ENCODE peak calls at places on chromosomes 3 and 15, in nine cellular contexts. K is RKO, A is aorta, T is stromal cell of bone marrow, S is BJ, B is WTC11, I is HEK293T, Q is mammary epithelial cell, L is glutamatergic neuron. E is an unnamed sample.

GRCh38 chr3:130831716-130832400 is 62.0 kb upstream of the ATP2C1 start:
- DNase-seq in S (no peak), T (no peak), Q (no peak), K (no peak), A (no peak), B (peak), I (peak), L (peak), E (no peak)

GRCh38 chr3:65196663-65197062 is 508.9 kb upstream of the ADAMTS9 start:
- DNase-seq in B (no peak), A (no peak), T (no peak), I (no peak), K (no peak), S (no peak), Q (no peak), L (no peak), E (no peak)

GRCh38 chr3:130925628-130926027 is 31.7 kb downstream of the ATP2C1 start:
- DNase-seq in S (no peak), K (no peak), L (no peak), Q (no peak), I (no peak), B (no peak), T (no peak), A (no peak), E (peak)

GRCh38 chr3:79052054-79052681 is 715.6 kb downstream of the ROBO1 start:
- DNase-seq in B (peak), T (no peak), Q (no peak), S (no peak), K (no peak), L (peak), I (no peak), A (no peak), E (no peak)

GRCh38 chr3:156161172-156161571 is 40.8 kb downstream of the KCNAB1 start:
- DNase-seq in L (no peak), I (peak), A (no peak), T (no peak), S (no peak), Q (no peak), B (no peak), K (no peak), E (no peak)

GRCh38 chr15:49904296-49904695 is 214.7 kb downstream of the ATP8B4 start:
- DNase-seq in T (peak), S (no peak), K (no peak), A (no peak), I (no peak), L (no peak), Q (no peak), B (no peak), E (no peak)

GRCh38 chr3:50536471-50537180 is 30.9 kb downstream of the C3orf18 start:
- DNase-seq in B (no peak), L (no peak), K (no peak), A (no peak), Q (peak), I (no peak), T (no peak), S (no peak), E (no peak)

GRCh38 chr15:75235051-75235673 is 23.0 kb upstream of the GOLGA6C start:
- DNase-seq in K (no peak), B (peak), I (no peak), S (no peak), T (no peak), A (no peak), Q (no peak), L (peak), E (no peak)

GRCh38 chr3:21839592-21839991 is 88.6 kb upstream of the ZNF385D start:
- DNase-seq in A (no peak), K (peak), T (peak), I (peak), L (no peak), Q (peak), B (peak), S (peak), E (peak)

GRCh38 chr15:40333922-40334492 is 6.7 kb downstream of the CCDC9B start:
- DNase-seq in T (peak), K (no peak), Q (no peak), L (no peak), B (no peak), A (peak), I (no peak), S (no peak), E (no peak)

GRCh38 chr3:14491396-14492190 is 48.5 kb downstream of the GRIP2 start:
- DNase-seq in K (no peak), A (peak), B (no peak), I (no peak), S (no peak), Q (no peak), T (no peak), L (peak), E (no peak)

GRCh38 chr3:97612632-97613031 is 151.9 kb upstream of the ARL6 start:
- DNase-seq in T (no peak), K (no peak), S (no peak), Q (no peak), L (no peak), B (no peak), I (no peak), A (no peak), E (no peak)

GRCh38 chr3:16106050-16106449 is 68.4 kb upstream of the GALNT15 start:
- DNase-seq in Q (no peak), S (no peak), T (no peak), L (no peak), A (no peak), B (no peak), K (no peak), I (no peak), E (no peak)

GRCh38 chr3:14880486-14881179 is 61.9 kb downstream of the FGD5 start:
- DNase-seq in K (no peak), T (no peak), I (no peak), L (no peak), S (no peak), Q (no peak), B (no peak), A (no peak), E (no peak)

GRCh38 chr15:73989001-73989798 is 2.9 kb downstream of the STOML1 start:
- DNase-seq in A (peak), I (no peak), S (no peak), B (no peak), K (peak), T (peak), L (no peak), Q (peak), E (peak)

GRCh38 chr15:96804754-96805153 is 474.3 kb downstream of the NR2F2 start:
- DNase-seq in I (no peak), Q (no peak), S (no peak), B (no peak), A (no peak), L (no peak), T (no peak), K (no peak), E (no peak)

GRCh38 chr15:98146031-98146430 is 185.5 kb downstream of the ARRDC4 start:
- DNase-seq in B (no peak), K (no peak), S (no peak), Q (no peak), A (no peak), L (no peak), T (no peak), I (no peak), E (no peak)

GRCh38 chr15:66763186-66764066 is 61.4 kb downstream of the SMAD6 start:
- DNase-seq in Q (no peak), T (no peak), L (no peak), S (no peak), K (no peak), I (no peak), B (no peak), A (peak), E (peak)

GRCh38 chr3:19074257-19074938 is 73.9 kb upstream of the KCNH8 start:
- DNase-seq in A (no peak), Q (no peak), S (no peak), L (no peak), K (no peak), I (no peak), T (no peak), B (peak), E (no peak)

GRCh38 chr3:50347187-50347813 is 1.8 kb upstream of the ZMYND10 start:
- DNase-seq in I (peak), Q (peak), L (peak), S (no peak), K (peak), B (peak), T (no peak), A (peak), E (peak)

GRCh38 chr3:159996018-159996417 is 7.4 kb downstream of the IL12A start:
- DNase-seq in S (no peak), T (no peak), K (no peak), A (no peak), Q (no peak), I (no peak), B (no peak), L (no peak), E (no peak)

GRCh38 chr15:95295311-95295710 is 1035.2 kb upstream of the NR2F2 start:
- DNase-seq in L (no peak), S (no peak), I (no peak), B (no peak), K (no peak), T (no peak), Q (no peak), A (no peak), E (no peak)

GRCh38 chr3:183185696-183186095 is 23.2 kb upstream of the LAMP3 start:
- DNase-seq in K (peak), L (no peak), I (no peak), Q (peak), B (no peak), T (peak), S (peak), A (no peak), E (peak)

GRCh38 chr15:70643106-70643782 is 120.1 kb downstream of the UACA start:
- DNase-seq in L (no peak), Q (no peak), S (no peak), A (no peak), T (no peak), I (no peak), K (no peak), B (no peak), E (no peak)

GRCh38 chr3:65685621-65686020 is 353.1 kb downstream of the MAGI1 start:
- DNase-seq in L (no peak), K (no peak), Q (no peak), B (no peak), T (no peak), I (no peak), S (no peak), A (no peak), E (no peak)

GRCh38 chr15:29812384-29812694 is 9.9 kb downstream of the TJP1 start:
- DNase-seq in K (no peak), B (no peak), S (no peak), I (no peak), A (no peak), T (peak), L (no peak), Q (peak), E (peak)

GRCh38 chr3:185071401-185071800 is 81.5 kb downstream of the C3orf70 start:
- DNase-seq in Q (no peak), B (no peak), L (no peak), I (no peak), S (no peak), T (no peak), A (no peak), K (no peak), E (no peak)

GRCh38 chr3:184040010-184040409 is 8.5 kb downstream of the HTR3D start:
- DNase-seq in A (no peak), S (no peak), T (peak), I (peak), B (peak), K (peak), Q (peak), L (peak), E (peak)

GRCh38 chr3:186456636-186457265 is 87.4 kb downstream of the CRYGS start:
- DNase-seq in A (no peak), I (no peak), K (no peak), S (no peak), B (no peak), L (peak), Q (no peak), T (no peak), E (no peak)

GRCh38 chr15:37824717-37825382 is 109.6 kb upstream of the TMCO5A start:
- DNase-seq in I (no peak), K (peak), S (peak), T (peak), Q (peak), L (no peak), B (no peak), A (no peak), E (peak)

GRCh38 chr3:196163687-196164493 is 47.3 kb downstream of the ZDHHC19 start:
- DNase-seq in Q (no peak), A (no peak), K (no peak), T (no peak), S (no peak), B (no peak), L (peak), I (no peak), E (peak)

GRCh38 chr3:13261908-13262307 is 158.2 kb downstream of the NUP210 start:
- DNase-seq in B (no peak), Q (no peak), L (no peak), A (no peak), T (no peak), I (no peak), K (no peak), S (no peak), E (no peak)

GRCh38 chr15:50186752-50187151 is 4.8 kb downstream of the SLC27A2 start:
- DNase-seq in T (no peak), Q (no peak), B (no peak), L (no peak), A (no peak), I (no peak), S (no peak), K (no peak), E (no peak)

GRCh38 chr3:13275376-13276005 is 144.6 kb downstream of the NUP210 start:
- DNase-seq in I (no peak), Q (no peak), A (peak), L (no peak), S (no peak), B (no peak), T (no peak), K (no peak), E (no peak)

GRCh38 chr3:52437326-52438103 is 7.4 kb downstream of the SEMA3G start:
- DNase-seq in I (no peak), B (no peak), A (peak), Q (peak), T (no peak), L (no peak), K (no peak), S (no peak), E (peak)

GRCh38 chr3:57281710-57282109 is 10.8 kb downstream of the ASB14 start:
- DNase-seq in A (no peak), L (no peak), B (no peak), S (no peak), I (no peak), K (peak), T (no peak), Q (peak), E (no peak)

GRCh38 chr3:48058089-48058488 is 41.9 kb upstream of the MAP4 start:
- DNase-seq in A (no peak), K (no peak), T (no peak), S (no peak), B (no peak), L (no peak), Q (no peak), I (no peak), E (no peak)

GRCh38 chr15:41971089-41971892 is 1.1 kb downstream of the EHD4 start:
- DNase-seq in S (no peak), L (no peak), K (peak), Q (peak), A (peak), B (peak), T (peak), I (peak), E (peak)